ENCODE peak calls at places on chromosomes 3 and 15, in ten cellular contexts. G is endothelial cell, O is heart right ventricle, N is tibial artery, H is MM.1S, Z is AG10803, R is hepatocyte, P is neural progenitor cell, Y is pancreas, W is fibroblast of lung. T is an unnamed sample.

GRCh38 chr3:194218646-194219453 is 82.9 kb downstream of the HES1 start:
- DNase-seq in G (no peak), O (no peak), N (no peak), H (no peak), Z (no peak), R (no peak), P (no peak), Y (no peak), W (no peak), T (no peak)

GRCh38 chr3:17442332-17443049 is 299.9 kb downstream of the TBC1D5 start:
- DNase-seq in G (no peak), O (no peak), N (no peak), H (no peak), Z (no peak), R (peak), P (no peak), Y (no peak), W (no peak), T (no peak)

GRCh38 chr3:24137958-24138875 is 193.1 kb downstream of the NR1D2 start:
- DNase-seq in G (no peak), O (no peak), N (no peak), H (peak), Z (no peak), R (peak), P (no peak), Y (peak), W (no peak), T (no peak)

GRCh38 chr15:61796056-61796455 is 264.2 kb downstream of the VPS13C start:
- DNase-seq in G (no peak), O (no peak), N (no peak), H (no peak), Z (peak), R (no peak), P (no peak), Y (no peak), W (peak), T (no peak)

GRCh38 chr3:94069242-94069813 is 6.5 kb downstream of the NSUN3 start:
- DNase-seq in G (no peak), O (no peak), N (no peak), H (peak), Z (peak), R (no peak), P (no peak), Y (no peak), W (peak), T (no peak)

GRCh38 chr3:110495201-110495927 is 576.3 kb upstream of the NECTIN3 start:
- DNase-seq in G (no peak), O (no peak), N (no peak), H (no peak), Z (no peak), R (no peak), P (no peak), Y (no peak), W (no peak), T (no peak)

GRCh38 chr15:90106522-90107117 is 4.4 kb upstream of the IDH2 start:
- DNase-seq in G (no peak), O (peak), N (no peak), H (no peak), Z (peak), R (peak), P (no peak), Y (no peak), W (no peak), T (no peak)

GRCh38 chr3:114879059-114880031 is 267.7 kb downstream of the ZBTB20 start:
- DNase-seq in G (no peak), O (no peak), N (no peak), H (no peak), Z (peak), R (no peak), P (no peak), Y (no peak), W (peak), T (no peak)

GRCh38 chr3:170999737-171000242 is 26.7 kb downstream of the SLC2A2 start:
- DNase-seq in G (no peak), O (no peak), N (no peak), H (no peak), Z (peak), R (peak), P (no peak), Y (peak), W (peak), T (no peak)

GRCh38 chr3:39407773-39408492 is 1.4 kb downstream of the RPSA start:
- DNase-seq in G (no peak), O (no peak), N (no peak), H (no peak), Z (peak), R (no peak), P (no peak), Y (no peak), W (peak), T (no peak)

DNA sequence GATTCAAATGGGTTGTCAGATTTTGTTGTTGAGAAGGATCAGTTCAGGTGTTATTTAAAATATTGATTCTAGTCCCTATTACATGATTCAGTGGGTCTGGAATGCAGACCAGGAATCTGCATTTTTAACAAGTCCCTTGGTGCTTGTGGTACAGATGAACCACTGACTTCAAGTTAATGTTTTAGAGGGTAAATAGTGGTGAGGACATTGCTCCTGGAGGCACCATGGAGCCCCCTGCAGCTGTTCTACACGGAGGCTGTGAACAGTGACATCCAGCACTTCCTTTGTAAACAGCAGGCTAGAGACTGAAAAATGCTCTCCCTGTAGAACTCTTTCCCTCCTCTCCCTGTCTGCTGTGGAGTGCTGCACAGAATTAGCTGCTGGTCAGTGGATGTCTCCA is 4.8 kb upstream of the FSIP1 start:
- DNase-seq in G (no peak), O (no peak), N (no peak), H (no peak), Z (no peak), R (no peak), P (peak), Y (no peak), W (no peak), T (no peak)
- TF ChIP-seq CTCF in G (no peak), O (no peak), N (no peak), H (no peak), Z (no peak), R (no peak), P (no peak), Y (no peak), W (no peak), T (no peak)

GRCh38 chr3:152771120-152771519 is 63.8 kb upstream of the P2RY1 start:
- DNase-seq in G (no peak), O (no peak), N (no peak), H (no peak), Z (no peak), R (no peak), P (no peak), Y (no peak), W (no peak), T (no peak)
- TF ChIP-seq CTCF in G (no peak), O (no peak), N (no peak), H (no peak), Z (no peak), R (no peak), P (no peak), Y (no peak), W (no peak), T (no peak)

DNA sequence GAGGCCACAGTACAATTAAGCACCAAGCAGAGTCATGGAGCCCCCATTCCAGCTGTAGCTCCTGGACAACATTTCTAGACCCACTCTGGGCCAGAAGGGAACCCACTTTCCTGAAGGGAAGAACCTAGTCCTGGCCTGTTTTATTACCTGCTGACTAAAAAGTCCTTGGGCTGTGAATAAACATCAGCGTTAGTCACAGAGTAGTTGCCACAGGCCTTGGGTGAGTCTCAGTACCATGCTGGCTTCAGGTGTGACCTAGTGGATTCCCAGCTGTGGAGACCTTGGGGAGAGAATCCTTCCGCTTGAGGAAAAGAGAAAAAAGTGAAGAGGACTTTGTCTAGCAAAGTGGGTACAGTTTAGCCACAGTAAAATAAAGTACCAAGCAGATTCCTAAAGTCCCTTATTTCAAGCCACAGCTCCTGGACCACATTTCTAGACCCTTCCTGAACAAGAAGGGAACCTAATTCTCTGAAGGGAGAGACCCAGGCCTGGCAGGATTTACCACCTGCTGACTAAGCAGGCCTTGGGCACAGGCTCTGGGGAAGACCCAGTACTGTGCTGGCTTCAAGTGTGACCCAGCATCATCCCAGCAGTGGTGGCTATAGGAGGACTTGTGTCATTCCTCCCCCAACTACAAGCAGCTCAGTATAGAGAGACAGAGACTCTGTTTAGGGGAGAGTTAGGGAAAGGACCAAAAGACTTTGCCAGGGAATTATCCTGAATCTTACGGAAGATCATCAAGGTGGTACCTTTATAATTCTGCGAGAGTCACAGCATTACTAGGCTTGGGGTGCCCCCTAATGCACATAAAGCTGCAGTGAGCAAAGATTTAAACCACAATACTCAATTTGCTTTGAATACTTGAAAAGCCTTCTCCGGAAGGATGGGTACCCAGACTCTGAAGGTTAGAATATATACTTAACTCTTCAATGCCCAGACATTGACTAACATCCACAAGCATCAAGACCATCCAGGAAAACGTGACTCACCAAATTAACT is 118.2 kb upstream of the KCNH8 start:
- DNase-seq in G (no peak), O (no peak), N (no peak), H (no peak), Z (no peak), R (no peak), P (no peak), Y (no peak), W (no peak), T (no peak)
- TF ChIP-seq CTCF in G (no peak), O (no peak), N (no peak), H (peak), Z (no peak), R (peak), P (peak), Y (no peak), W (no peak), T (no peak)

GRCh38 chr3:50120364-50121095 is 31.8 kb downstream of the RBM5 start:
- DNase-seq in G (no peak), O (no peak), N (no peak), H (no peak), Z (no peak), R (no peak), P (no peak), Y (no peak), W (no peak), T (no peak)
- TF ChIP-seq CTCF in G (no peak), O (no peak), N (no peak), H (no peak), Z (no peak), R (no peak), P (no peak), Y (no peak), W (no peak), T (no peak)

GRCh38 chr3:128496602-128497304 is 3.8 kb upstream of the GATA2 start:
- DNase-seq in G (peak), O (no peak), N (no peak), H (no peak), Z (peak), R (no peak), P (peak), Y (peak), W (no peak), T (peak)

GRCh38 chr3:128499724-128500275 is 6.8 kb upstream of the GATA2 start:
- DNase-seq in G (no peak), O (no peak), N (no peak), H (no peak), Z (no peak), R (no peak), P (no peak), Y (peak), W (no peak), T (no peak)

GRCh38 chr3:128498901-128499530 is 6.0 kb upstream of the GATA2 start:
- DNase-seq in G (no peak), O (no peak), N (no peak), H (no peak), Z (no peak), R (no peak), P (no peak), Y (peak), W (no peak), T (no peak)

GRCh38 chr3:128497305-128498126 is 4.5 kb upstream of the GATA2 start:
- DNase-seq in G (peak), O (peak), N (peak), H (peak), Z (no peak), R (peak), P (peak), Y (peak), W (no peak), T (peak)

DNA sequence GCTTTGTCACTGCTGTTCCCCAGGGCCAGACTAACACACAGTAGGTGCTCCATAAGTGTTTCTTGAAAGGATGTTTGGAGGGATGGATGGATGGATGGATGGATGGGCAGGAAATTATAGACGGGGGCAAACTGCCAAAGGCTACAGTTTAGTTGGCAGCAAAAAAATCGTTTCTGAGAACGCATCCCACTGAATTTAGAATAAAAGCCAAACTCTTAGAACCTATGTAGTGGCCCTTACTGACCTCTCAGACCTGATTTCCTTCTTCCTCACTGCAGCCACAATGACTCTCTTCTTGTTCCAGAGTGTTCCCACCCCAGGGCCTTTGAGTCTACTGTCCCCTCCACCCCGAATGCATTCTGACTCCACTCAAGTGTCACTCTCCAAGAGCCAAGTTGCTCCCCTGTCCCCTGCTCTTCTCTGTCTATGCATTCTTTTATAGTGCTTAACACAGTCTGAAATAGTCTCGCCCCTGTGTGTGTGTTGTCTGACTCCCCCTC is 5.2 kb upstream of the GATA2 start:
- DNase-seq in G (no peak), O (no peak), N (peak), H (no peak), Z (no peak), R (no peak), P (no peak), Y (peak), W (no peak), T (no peak)
- TF ChIP-seq CTCF in G (no peak), O (no peak), N (no peak), H (no peak), Z (no peak), R (no peak), P (no peak), Y (no peak), W (no peak), T (no peak)

GRCh38 chr3:50288387-50289007 is 3.7 kb downstream of the IFRD2 start:
- DNase-seq in G (no peak), O (no peak), N (no peak), H (no peak), Z (no peak), R (no peak), P (no peak), Y (no peak), W (no peak), T (no peak)
- TF ChIP-seq CTCF in G (no peak), O (no peak), N (no peak), H (no peak), Z (no peak), R (no peak), P (no peak), Y (no peak), W (no peak), T (no peak)

GRCh38 chr15:32941823-32942222 is 224.0 kb downstream of the GREM1 start:
- DNase-seq in G (no peak), O (no peak), N (no peak), H (no peak), Z (no peak), R (no peak), P (no peak), Y (no peak), W (no peak), T (peak)
- TF ChIP-seq CTCF in G (no peak), O (no peak), N (no peak), H (no peak), Z (no peak), R (no peak), P (no peak), Y (no peak), W (no peak), T (no peak)

DNA sequence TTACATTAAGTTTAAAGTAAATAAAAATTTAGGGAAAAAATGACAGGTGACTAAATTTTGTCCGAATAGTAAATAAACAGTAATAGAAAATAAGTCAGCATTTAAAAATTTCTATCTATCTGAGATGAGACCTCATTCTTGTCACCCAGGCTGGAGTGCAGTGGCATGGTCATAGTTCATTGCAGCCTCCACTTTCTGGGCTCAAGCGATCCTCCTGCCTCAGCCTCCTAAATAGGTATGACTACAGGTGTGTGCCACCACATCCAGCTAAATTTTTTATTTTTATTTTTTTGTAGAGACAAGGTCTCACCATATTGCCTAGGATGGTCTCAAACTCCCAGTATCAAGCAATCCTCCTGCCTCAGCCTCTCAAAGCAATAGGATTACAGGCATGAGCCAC is 7.8 kb downstream of the KPNA4 start:
- DNase-seq in G (no peak), O (no peak), N (no peak), H (no peak), Z (no peak), R (no peak), P (no peak), Y (no peak), W (no peak), T (no peak)
- TF ChIP-seq CTCF in G (no peak), O (no peak), N (no peak), H (no peak), Z (no peak), R (no peak), P (no peak), Y (no peak), W (no peak), T (no peak)

GRCh38 chr3:9201278-9201677 is 48.2 kb downstream of the SRGAP3 start:
- DNase-seq in G (no peak), O (no peak), N (no peak), H (no peak), Z (peak), R (no peak), P (no peak), Y (no peak), W (no peak), T (peak)
- TF ChIP-seq CTCF in G (no peak), O (no peak), N (no peak), H (no peak), Z (peak), R (peak), P (no peak), Y (no peak), W (no peak), T (no peak)